ENCODE peak calls at places on chromosome 2, in five cellular contexts. One of them, this sample, is unnamed.

GRCh38 chr2:173137616-173138015 is 62.0 kb downstream of the MAP3K20 start:
- DNase-seq in cardiac fibroblast: no peak
- DNase-seq in LoVo: no peak
- DNase-seq in PC-3: no peak
- DNase-seq in naive B cell: no peak
- DNase-seq in this sample: no peak

GRCh38 chr2:215974700-215975429 is 38.5 kb downstream of the MREG start:
- DNase-seq in cardiac fibroblast: no peak
- DNase-seq in LoVo: no peak
- DNase-seq in PC-3: no peak
- DNase-seq in naive B cell: no peak
- DNase-seq in this sample: no peak

GRCh38 chr2:46967990-46968647 is 52.5 kb upstream of the MCFD2 start:
- DNase-seq in cardiac fibroblast: peak; percentile 97
- DNase-seq in LoVo: peak; percentile 88
- DNase-seq in PC-3: peak; percentile 87
- DNase-seq in naive B cell: no peak
- DNase-seq in this sample: peak; percentile 18

GRCh38 chr2:9466147-9466683 is 8.1 kb upstream of the IAH1 start:
- DNase-seq in cardiac fibroblast: no peak
- DNase-seq in LoVo: no peak
- DNase-seq in PC-3: no peak
- DNase-seq in naive B cell: no peak
- DNase-seq in this sample: no peak

GRCh38 chr2:54894467-54894866 is 155.8 kb downstream of the RTN4 start:
- DNase-seq in cardiac fibroblast: peak; percentile 19
- DNase-seq in LoVo: no peak
- DNase-seq in PC-3: no peak
- DNase-seq in naive B cell: no peak
- DNase-seq in this sample: no peak

GRCh38 chr2:178579006-178579405 is 98.7 kb downstream of the PLEKHA3 start:
- DNase-seq in cardiac fibroblast: peak; percentile 13
- DNase-seq in LoVo: no peak
- DNase-seq in PC-3: peak; percentile 87
- DNase-seq in naive B cell: no peak
- DNase-seq in this sample: no peak

GRCh38 chr2:219554369-219554768 is 10.5 kb downstream of the TMEM198 start:
- DNase-seq in cardiac fibroblast: no peak
- DNase-seq in LoVo: no peak
- DNase-seq in PC-3: no peak
- DNase-seq in naive B cell: no peak
- DNase-seq in this sample: no peak

GRCh38 chr2:12251121-12251520 is 465.6 kb upstream of the TRIB2 start:
- DNase-seq in cardiac fibroblast: no peak
- DNase-seq in LoVo: no peak
- DNase-seq in PC-3: no peak
- DNase-seq in naive B cell: no peak
- DNase-seq in this sample: no peak

GRCh38 chr2:232230557-232230956 is 148.0 kb upstream of the ALPP start:
- DNase-seq in cardiac fibroblast: peak; percentile 10
- DNase-seq in LoVo: no peak
- DNase-seq in PC-3: peak; percentile 49
- DNase-seq in naive B cell: no peak
- DNase-seq in this sample: no peak

GRCh38 chr2:214226061-214226460 is 184.8 kb upstream of the VWC2L start:
- DNase-seq in cardiac fibroblast: no peak
- DNase-seq in LoVo: no peak
- DNase-seq in PC-3: peak; percentile 4
- DNase-seq in naive B cell: no peak
- DNase-seq in this sample: no peak

GRCh38 chr2:22901471-22901870 is 483.5 kb upstream of the KLHL29 start:
- DNase-seq in cardiac fibroblast: no peak
- DNase-seq in LoVo: no peak
- DNase-seq in PC-3: no peak
- DNase-seq in naive B cell: no peak
- DNase-seq in this sample: no peak

GRCh38 chr2:74481961-74482800 is 617 bp downstream of the CCDC142 start:
- DNase-seq in cardiac fibroblast: peak; percentile 19
- DNase-seq in LoVo: no peak
- DNase-seq in PC-3: peak; percentile 37
- DNase-seq in naive B cell: no peak
- DNase-seq in this sample: no peak

GRCh38 chr2:86628091-86628522 is 4.4 kb upstream of the RNF103 start:
- DNase-seq in cardiac fibroblast: no peak
- DNase-seq in LoVo: peak; percentile 59
- DNase-seq in PC-3: no peak
- DNase-seq in naive B cell: no peak
- DNase-seq in this sample: no peak

GRCh38 chr2:184611221-184612085 is 13.1 kb downstream of the ZNF804A start:
- DNase-seq in cardiac fibroblast: peak; percentile 32
- DNase-seq in LoVo: peak; percentile 3
- DNase-seq in PC-3: peak; percentile 74
- DNase-seq in naive B cell: no peak
- DNase-seq in this sample: no peak

GRCh38 chr2:30239308-30240161 is 8.2 kb downstream of the LBH start:
- DNase-seq in cardiac fibroblast: peak; percentile 95
- DNase-seq in LoVo: peak; percentile 65
- DNase-seq in PC-3: peak; percentile 69
- DNase-seq in naive B cell: peak; percentile 55
- DNase-seq in this sample: no peak

GRCh38 chr2:24793752-24794477 is 690 bp downstream of the CENPO start:
- DNase-seq in cardiac fibroblast: peak; percentile 36
- DNase-seq in LoVo: no peak
- DNase-seq in PC-3: peak; percentile 41
- DNase-seq in naive B cell: no peak
- DNase-seq in this sample: no peak

GRCh38 chr2:9206991-9207640 is 504 bp downstream of the ASAP2 start:
- DNase-seq in cardiac fibroblast: peak; percentile 40
- DNase-seq in LoVo: peak; percentile 26
- DNase-seq in PC-3: no peak
- DNase-seq in naive B cell: no peak
- DNase-seq in this sample: peak; percentile 14

GRCh38 chr2:101958071-101958470 is 33.7 kb upstream of the IL1R2 start:
- DNase-seq in cardiac fibroblast: peak; percentile 63
- DNase-seq in LoVo: no peak
- DNase-seq in PC-3: peak; percentile 28
- DNase-seq in naive B cell: no peak
- DNase-seq in this sample: no peak

GRCh38 chr2:10188211-10188610 is 65.7 kb downstream of the RRM2 start:
- DNase-seq in cardiac fibroblast: peak; percentile 33
- DNase-seq in LoVo: no peak
- DNase-seq in PC-3: peak; percentile 48
- DNase-seq in naive B cell: no peak
- DNase-seq in this sample: no peak

GRCh38 chr2:84846732-84847131 is 34.2 kb downstream of the TRABD2A start:
- DNase-seq in cardiac fibroblast: no peak
- DNase-seq in LoVo: no peak
- DNase-seq in PC-3: no peak
- DNase-seq in naive B cell: no peak
- DNase-seq in this sample: no peak

GRCh38 chr2:105969552-105969951 is 224.5 kb downstream of the UXS1 start:
- DNase-seq in cardiac fibroblast: peak; percentile 3
- DNase-seq in LoVo: no peak
- DNase-seq in PC-3: peak; percentile 27
- DNase-seq in naive B cell: no peak
- DNase-seq in this sample: no peak

GRCh38 chr2:60453301-60453700 is 100.2 kb downstream of the BCL11A start:
- DNase-seq in cardiac fibroblast: no peak
- DNase-seq in LoVo: no peak
- DNase-seq in PC-3: no peak
- DNase-seq in naive B cell: no peak
- DNase-seq in this sample: no peak